ENCODE peak calls at places on chromosomes 6 and 20, in eight cellular contexts. One of them, this sample, is unnamed.
A peak's percentile ranks its signal among the peaks of the same experiment; 100 is the strongest.

GRCh38 chr6:134689177-134689576 is 260.7 kb downstream of the ALDH8A1 start:
- DNase-seq in type B pancreatic cell: no peak
- DNase-seq in astrocyte: no peak
- DNase-seq in cardiac fibroblast: no peak
- DNase-seq in IMR-90: no peak
- DNase-seq in GM13976: no peak
- DNase-seq in thoracic aorta: no peak
- DNase-seq in glutamatergic neuron: no peak
- DNase-seq in this sample: no peak

GRCh38 chr6:101502818-101503217 is 109.3 kb downstream of the GRIK2 start:
- DNase-seq in type B pancreatic cell: no peak
- DNase-seq in astrocyte: no peak
- DNase-seq in cardiac fibroblast: no peak
- DNase-seq in IMR-90: no peak
- DNase-seq in GM13976: no peak
- DNase-seq in thoracic aorta: no peak
- DNase-seq in glutamatergic neuron: no peak
- DNase-seq in this sample: no peak

GRCh38 chr20:44981736-44982406 is 15.6 kb downstream of the STK4 start:
- DNase-seq in type B pancreatic cell: no peak
- DNase-seq in astrocyte: no peak
- DNase-seq in cardiac fibroblast: no peak
- DNase-seq in IMR-90: no peak
- DNase-seq in GM13976: no peak
- DNase-seq in thoracic aorta: no peak
- DNase-seq in glutamatergic neuron: no peak
- DNase-seq in this sample: no peak

GRCh38 chr6:85676086-85676729 is 33.5 kb upstream of the SYNCRIP start:
- DNase-seq in type B pancreatic cell: no peak
- DNase-seq in astrocyte: no peak
- DNase-seq in cardiac fibroblast: peak; percentile 42
- DNase-seq in IMR-90: no peak
- DNase-seq in GM13976: no peak
- DNase-seq in thoracic aorta: no peak
- DNase-seq in glutamatergic neuron: no peak
- DNase-seq in this sample: peak; percentile 29

GRCh38 chr6:112827793-112828192 is 480.7 kb downstream of the RFPL4B start:
- DNase-seq in type B pancreatic cell: no peak
- DNase-seq in astrocyte: peak; percentile 18
- DNase-seq in cardiac fibroblast: peak; percentile 33
- DNase-seq in IMR-90: no peak
- DNase-seq in GM13976: peak; percentile 23
- DNase-seq in thoracic aorta: no peak
- DNase-seq in glutamatergic neuron: no peak
- DNase-seq in this sample: no peak

GRCh38 chr6:39389372-39389767 is 66.9 kb upstream of the KCNK16 start:
- DNase-seq in type B pancreatic cell: no peak
- DNase-seq in astrocyte: no peak
- DNase-seq in cardiac fibroblast: peak; percentile 27
- DNase-seq in IMR-90: no peak
- DNase-seq in GM13976: no peak
- DNase-seq in thoracic aorta: no peak
- DNase-seq in glutamatergic neuron: no peak
- DNase-seq in this sample: peak; percentile 17

GRCh38 chr20:50487397-50487796 is 22.8 kb upstream of the PTPN1 start:
- DNase-seq in type B pancreatic cell: no peak
- DNase-seq in astrocyte: no peak
- DNase-seq in cardiac fibroblast: no peak
- DNase-seq in IMR-90: no peak
- DNase-seq in GM13976: no peak
- DNase-seq in thoracic aorta: no peak
- DNase-seq in glutamatergic neuron: no peak
- DNase-seq in this sample: no peak

GRCh38 chr6:105270511-105270910 is 90.7 kb upstream of the POPDC3 start:
- DNase-seq in type B pancreatic cell: no peak
- DNase-seq in astrocyte: no peak
- DNase-seq in cardiac fibroblast: no peak
- DNase-seq in IMR-90: peak; percentile 34
- DNase-seq in GM13976: no peak
- DNase-seq in thoracic aorta: no peak
- DNase-seq in glutamatergic neuron: no peak
- DNase-seq in this sample: no peak

GRCh38 chr6:149454405-149454848 is 30.4 kb downstream of the ZC3H12D start:
- DNase-seq in type B pancreatic cell: no peak
- DNase-seq in astrocyte: peak; percentile 81
- DNase-seq in cardiac fibroblast: peak; percentile 91
- DNase-seq in IMR-90: peak; percentile 84
- DNase-seq in GM13976: no peak
- DNase-seq in thoracic aorta: peak; percentile 83
- DNase-seq in glutamatergic neuron: no peak
- DNase-seq in this sample: peak; percentile 47

GRCh38 chr20:25461766-25462165 is 54.3 kb downstream of the GINS1 start:
- DNase-seq in type B pancreatic cell: no peak
- DNase-seq in astrocyte: no peak
- DNase-seq in cardiac fibroblast: no peak
- DNase-seq in IMR-90: no peak
- DNase-seq in GM13976: peak; percentile 36
- DNase-seq in thoracic aorta: no peak
- DNase-seq in glutamatergic neuron: no peak
- DNase-seq in this sample: no peak

GRCh38 chr20:40882173-40882572 is 146.4 kb upstream of the TOP1 start:
- DNase-seq in type B pancreatic cell: no peak
- DNase-seq in astrocyte: no peak
- DNase-seq in cardiac fibroblast: no peak
- DNase-seq in IMR-90: no peak
- DNase-seq in GM13976: no peak
- DNase-seq in thoracic aorta: no peak
- DNase-seq in glutamatergic neuron: no peak
- DNase-seq in this sample: no peak

GRCh38 chr20:40880716-40881104 is 147.9 kb upstream of the TOP1 start:
- DNase-seq in type B pancreatic cell: no peak
- DNase-seq in astrocyte: no peak
- DNase-seq in cardiac fibroblast: no peak
- DNase-seq in IMR-90: no peak
- DNase-seq in GM13976: no peak
- DNase-seq in thoracic aorta: no peak
- DNase-seq in glutamatergic neuron: no peak
- DNase-seq in this sample: no peak

GRCh38 chr20:40883097-40883496 is 145.5 kb upstream of the TOP1 start:
- DNase-seq in type B pancreatic cell: no peak
- DNase-seq in astrocyte: no peak
- DNase-seq in cardiac fibroblast: no peak
- DNase-seq in IMR-90: no peak
- DNase-seq in GM13976: no peak
- DNase-seq in thoracic aorta: no peak
- DNase-seq in glutamatergic neuron: no peak
- DNase-seq in this sample: no peak

DNA sequence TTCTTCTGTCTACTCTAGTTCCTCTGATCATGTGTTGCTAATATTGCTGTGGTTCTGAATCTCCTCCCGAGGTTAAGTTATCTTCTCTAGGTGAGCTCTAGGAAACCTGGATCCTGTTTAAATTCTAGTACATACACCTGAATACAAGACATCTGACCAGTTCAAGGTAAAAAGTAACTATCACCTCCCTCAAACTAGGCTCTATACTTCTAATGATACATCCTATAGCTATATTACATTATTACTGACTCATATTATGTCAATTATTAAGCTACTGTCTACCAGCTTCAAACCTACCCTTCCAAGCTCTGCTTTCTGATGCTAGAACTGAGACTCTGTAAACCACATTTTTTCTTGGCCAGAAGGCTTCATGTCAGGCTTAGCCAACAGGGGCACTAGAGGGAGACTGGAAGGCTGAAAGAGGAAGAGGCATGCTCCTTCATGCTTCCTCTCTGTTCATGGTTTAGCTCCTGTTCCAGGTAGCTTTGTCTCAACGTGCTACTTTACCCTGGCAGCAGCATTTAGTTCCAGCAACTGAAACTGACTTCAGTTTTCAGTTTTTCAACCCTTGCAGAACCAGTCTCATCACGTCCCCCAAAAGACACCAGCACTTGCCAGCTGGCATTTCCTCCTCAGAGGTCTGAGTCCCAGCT is 148.4 kb upstream of the TOP1 start:
- DNase-seq in type B pancreatic cell: no peak
- DNase-seq in astrocyte: no peak
- DNase-seq in cardiac fibroblast: no peak
- DNase-seq in IMR-90: no peak
- DNase-seq in GM13976: no peak
- DNase-seq in thoracic aorta: no peak
- DNase-seq in glutamatergic neuron: no peak
- DNase-seq in this sample: peak; percentile 52
- TF ChIP-seq CTCF in type B pancreatic cell: no peak
- TF ChIP-seq CTCF in astrocyte: no peak
- TF ChIP-seq CTCF in cardiac fibroblast: no peak
- TF ChIP-seq CTCF in IMR-90: no peak
- TF ChIP-seq CTCF in GM13976: no peak
- TF ChIP-seq CTCF in thoracic aorta: no peak
- TF ChIP-seq CTCF in glutamatergic neuron: no peak
- TF ChIP-seq CTCF in this sample: peak; percentile 13

GRCh38 chr20:17559338-17559737 is 10.5 kb upstream of the DSTN start:
- DNase-seq in type B pancreatic cell: no peak
- DNase-seq in astrocyte: no peak
- DNase-seq in cardiac fibroblast: no peak
- DNase-seq in IMR-90: no peak
- DNase-seq in GM13976: no peak
- DNase-seq in thoracic aorta: no peak
- DNase-seq in glutamatergic neuron: no peak
- DNase-seq in this sample: no peak

GRCh38 chr20:17557675-17558006 is 12.2 kb upstream of the DSTN start:
- DNase-seq in type B pancreatic cell: no peak
- DNase-seq in astrocyte: peak; percentile 92
- DNase-seq in cardiac fibroblast: peak; percentile 87
- DNase-seq in IMR-90: peak; percentile 94
- DNase-seq in GM13976: no peak
- DNase-seq in thoracic aorta: no peak
- DNase-seq in glutamatergic neuron: no peak
- DNase-seq in this sample: peak; percentile 97

GRCh38 chr20:17558941-17559304 is 11.0 kb upstream of the DSTN start:
- DNase-seq in type B pancreatic cell: no peak
- DNase-seq in astrocyte: no peak
- DNase-seq in cardiac fibroblast: no peak
- DNase-seq in IMR-90: no peak
- DNase-seq in GM13976: no peak
- DNase-seq in thoracic aorta: no peak
- DNase-seq in glutamatergic neuron: no peak
- DNase-seq in this sample: no peak

GRCh38 chr20:17556842-17557674 is 12.8 kb upstream of the DSTN start:
- DNase-seq in type B pancreatic cell: no peak
- DNase-seq in astrocyte: peak; percentile 56
- DNase-seq in cardiac fibroblast: no peak
- DNase-seq in IMR-90: peak; percentile 34
- DNase-seq in GM13976: no peak
- DNase-seq in thoracic aorta: no peak
- DNase-seq in glutamatergic neuron: no peak
- DNase-seq in this sample: peak; percentile 50

DNA sequence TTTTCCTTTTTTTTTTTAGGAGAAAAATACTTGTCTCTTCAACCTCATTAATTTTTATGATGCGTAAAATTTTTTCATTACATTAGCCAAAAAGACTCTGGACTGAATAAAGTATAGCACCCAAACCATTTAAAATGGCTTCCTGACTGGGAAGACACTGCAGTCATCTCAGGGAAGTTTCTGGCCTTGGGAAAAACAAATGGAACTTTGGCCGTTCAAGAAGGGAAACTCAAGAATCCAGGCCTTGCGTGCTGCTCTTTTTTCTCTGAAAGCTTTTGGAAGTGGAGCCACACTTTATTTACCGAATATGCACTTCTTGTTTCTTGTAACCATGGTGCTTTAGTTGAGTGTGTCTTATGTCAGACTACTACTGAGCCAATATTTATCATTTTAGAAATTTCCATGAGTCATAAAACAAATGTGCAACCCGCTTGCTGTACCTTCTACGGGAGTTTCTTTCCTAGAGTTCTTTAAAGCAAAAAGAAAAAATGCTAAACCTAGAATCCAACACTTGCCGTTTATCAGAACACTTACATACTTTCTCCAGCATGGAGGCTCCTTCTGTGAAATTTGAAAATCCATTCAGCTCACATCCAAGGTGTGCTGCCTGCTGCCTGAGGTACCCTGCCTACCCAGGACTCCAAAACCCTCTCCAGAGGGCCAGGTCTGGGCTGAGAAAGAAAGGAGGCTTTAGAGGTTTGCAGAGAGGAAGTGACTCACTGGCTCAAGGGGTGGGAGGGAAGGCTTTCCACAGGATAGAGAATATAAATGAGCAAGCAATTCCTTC is 11.5 kb upstream of the DSTN start:
- DNase-seq in type B pancreatic cell: no peak
- DNase-seq in astrocyte: peak; percentile 95
- DNase-seq in cardiac fibroblast: peak; percentile 94
- DNase-seq in IMR-90: peak; percentile 91
- DNase-seq in GM13976: no peak
- DNase-seq in thoracic aorta: peak; percentile 58
- DNase-seq in glutamatergic neuron: no peak
- DNase-seq in this sample: peak; percentile 96
- TF ChIP-seq CTCF in type B pancreatic cell: no peak
- TF ChIP-seq CTCF in astrocyte: no peak
- TF ChIP-seq CTCF in cardiac fibroblast: no peak
- TF ChIP-seq CTCF in IMR-90: no peak
- TF ChIP-seq CTCF in GM13976: no peak
- TF ChIP-seq CTCF in thoracic aorta: no peak
- TF ChIP-seq CTCF in glutamatergic neuron: no peak
- TF ChIP-seq CTCF in this sample: no peak

DNA sequence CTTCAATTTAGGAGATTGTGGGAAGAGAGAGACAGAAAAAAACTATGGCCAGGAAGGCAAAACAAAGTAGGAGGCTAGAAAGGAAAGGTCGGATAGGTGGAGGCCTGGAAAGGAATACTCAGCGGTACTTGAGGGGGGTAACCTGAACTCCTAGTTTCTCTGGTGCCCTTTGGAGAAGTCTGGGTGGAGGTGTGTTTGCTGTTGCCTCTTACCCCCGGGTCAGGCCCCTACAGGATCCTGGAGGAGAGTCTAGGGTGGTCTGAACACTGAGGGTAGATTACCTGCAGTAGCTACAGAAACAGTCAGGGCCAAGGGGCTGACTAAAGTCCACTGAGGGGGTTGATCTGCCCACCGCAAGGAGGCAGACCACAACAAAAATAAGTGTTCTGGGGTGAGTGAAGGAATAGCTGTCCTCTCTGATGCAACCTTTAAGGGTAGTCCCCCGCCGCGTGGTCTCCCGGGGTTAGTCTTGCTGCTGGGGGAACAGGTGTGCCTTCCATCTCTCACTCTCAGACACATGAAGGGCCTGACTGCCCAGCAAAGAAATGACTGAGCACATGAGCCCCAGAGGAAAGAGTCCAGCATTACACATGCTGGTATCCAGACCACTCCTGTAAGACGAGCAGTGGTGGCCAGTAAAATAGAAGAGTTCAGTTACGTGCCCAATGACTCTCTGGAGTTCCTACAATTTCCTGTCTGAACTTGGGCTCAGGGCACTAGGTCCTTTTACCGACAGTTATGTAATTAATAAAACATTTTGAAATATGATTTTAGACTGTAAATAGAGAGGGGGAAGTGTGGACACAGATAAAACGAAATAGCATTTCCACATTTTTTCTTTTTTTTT is 59.5 kb downstream of the MTHFD1L start:
- DNase-seq in type B pancreatic cell: no peak
- DNase-seq in astrocyte: no peak
- DNase-seq in cardiac fibroblast: peak; percentile 29
- DNase-seq in IMR-90: peak; percentile 35
- DNase-seq in GM13976: no peak
- DNase-seq in thoracic aorta: no peak
- DNase-seq in glutamatergic neuron: no peak
- DNase-seq in this sample: no peak
- TF ChIP-seq CTCF in type B pancreatic cell: no peak
- TF ChIP-seq CTCF in astrocyte: no peak
- TF ChIP-seq CTCF in cardiac fibroblast: no peak
- TF ChIP-seq CTCF in IMR-90: no peak
- TF ChIP-seq CTCF in GM13976: no peak
- TF ChIP-seq CTCF in thoracic aorta: no peak
- TF ChIP-seq CTCF in glutamatergic neuron: no peak
- TF ChIP-seq CTCF in this sample: no peak

GRCh38 chr6:108039681-108040080 is 34.9 kb downstream of the OSTM1 start:
- DNase-seq in type B pancreatic cell: no peak
- DNase-seq in astrocyte: no peak
- DNase-seq in cardiac fibroblast: no peak
- DNase-seq in IMR-90: no peak
- DNase-seq in GM13976: no peak
- DNase-seq in thoracic aorta: no peak
- DNase-seq in glutamatergic neuron: no peak
- DNase-seq in this sample: no peak
- TF ChIP-seq CTCF in type B pancreatic cell: no peak
- TF ChIP-seq CTCF in astrocyte: no peak
- TF ChIP-seq CTCF in cardiac fibroblast: no peak
- TF ChIP-seq CTCF in IMR-90: no peak
- TF ChIP-seq CTCF in GM13976: no peak
- TF ChIP-seq CTCF in thoracic aorta: no peak
- TF ChIP-seq CTCF in glutamatergic neuron: no peak
- TF ChIP-seq CTCF in this sample: no peak